ENCODE peak calls at places on chromosomes 13 and 19, in ten cellular contexts. Q is stimulated activated CD4-positive, alpha-beta T cell treated with anti-CD3 and anti-CD28 coated beads, Interleukin-4, amount 100 ng/mL, for 24 hours; M is naive thymus-derived CD8-positive, alpha-beta T cell; O is ELF-1; V is anterior cingulate cortex; G is ELR; L is CD4-positive, alpha-beta T cell; F is AG09309; N is stimulated activated CD8-positive, alpha-beta memory T cell treated with anti-CD3 and anti-CD28 coated beads, Interleukin-15, amount 100 ng/mL, for 24 hours; Z is GM12865. U is an unnamed sample.

GRCh38 chr13:52695856-52696255 is 43.2 kb downstream of the SUGT1 start:
- DNase-seq in N (no peak), F (peak), O (no peak), Z (peak), Q (peak), M (no peak), G (peak), V (no peak), L (no peak), U (peak)

GRCh38 chr13:30851697-30852096 is 54.4 kb upstream of the MEDAG start:
- DNase-seq in V (no peak), L (no peak), Q (no peak), F (no peak), O (no peak), G (no peak), Z (peak), M (no peak), N (no peak), U (no peak)

GRCh38 chr19:3012522-3013260 is 16.4 kb downstream of the TLE2 start:
- DNase-seq in N (no peak), M (no peak), Z (no peak), F (no peak), V (no peak), L (no peak), Q (no peak), O (peak), G (no peak), U (no peak)

GRCh38 chr19:843836-844299 is 3.1 kb downstream of the PRTN3 start:
- DNase-seq in N (no peak), M (no peak), G (no peak), L (no peak), O (no peak), Q (no peak), F (no peak), V (no peak), Z (no peak), U (no peak)

GRCh38 chr19:1671716-1672037 is 19.3 kb upstream of the TCF3 start:
- DNase-seq in O (no peak), M (no peak), N (no peak), F (no peak), Z (no peak), Q (no peak), L (no peak), V (no peak), G (no peak), U (peak)

GRCh38 chr13:33799950-33800592 is 17.9 kb upstream of the RFC3 start:
- DNase-seq in F (peak), O (no peak), L (no peak), G (peak), V (no peak), N (no peak), Z (peak), M (no peak), Q (no peak), U (peak)

GRCh38 chr19:19459707-19460251 is 54.3 kb downstream of the GATAD2A start:
- DNase-seq in M (peak), L (peak), O (no peak), N (no peak), V (no peak), Z (peak), G (peak), Q (peak), F (peak), U (peak)

GRCh38 chr13:52085416-52085815 is 43.5 kb downstream of the NEK5 start:
- DNase-seq in M (no peak), G (peak), Z (no peak), N (no peak), L (no peak), V (no peak), O (no peak), Q (no peak), F (peak), U (peak)

GRCh38 chr19:49119411-49120324 is at the start of gene PPFIA3:
- DNase-seq in M (no peak), Q (peak), O (peak), Z (no peak), G (peak), V (no peak), N (no peak), L (no peak), F (no peak), U (peak)

U was measured in MCF 10A.